ENCODE peak calls at places on chromosomes 7 and 10, in four cellular contexts. One of them, this sample, is unnamed.

GRCh38 chr7:6497994-6498393 is 50.2 kb upstream of the DAGLB start:
- DNase-seq in IMR-90: no peak
- DNase-seq in K562: no peak
- DNase-seq in GM12878: no peak
- DNase-seq in this sample: no peak

GRCh38 chr7:27196287-27196739 is 3.6 kb downstream of the HOXA13 start:
- DNase-seq in IMR-90: peak; percentile 71
- DNase-seq in K562: peak; percentile 77
- DNase-seq in GM12878: peak; percentile 16
- DNase-seq in this sample: peak; percentile 84

GRCh38 chr7:55276896-55277295 is 88.2 kb upstream of the LANCL2 start:
- DNase-seq in IMR-90: no peak
- DNase-seq in K562: no peak
- DNase-seq in GM12878: no peak
- DNase-seq in this sample: no peak

GRCh38 chr7:99024066-99024465 is 119.8 kb downstream of the SMURF1 start:
- DNase-seq in IMR-90: no peak
- DNase-seq in K562: no peak
- DNase-seq in GM12878: no peak
- DNase-seq in this sample: no peak

GRCh38 chr7:93817561-93817960 is 73.0 kb downstream of the TFPI2 start:
- DNase-seq in IMR-90: no peak
- DNase-seq in K562: no peak
- DNase-seq in GM12878: no peak
- DNase-seq in this sample: peak; percentile 8

GRCh38 chr7:32051128-32051527 is 19.1 kb downstream of the PDE1C start:
- DNase-seq in IMR-90: no peak
- DNase-seq in K562: no peak
- DNase-seq in GM12878: no peak
- DNase-seq in this sample: no peak

GRCh38 chr7:124155400-124156022 is 122.6 kb upstream of the TMEM229A start:
- DNase-seq in IMR-90: peak; percentile 44
- DNase-seq in K562: peak; percentile 11
- DNase-seq in GM12878: no peak
- DNase-seq in this sample: peak; percentile 44

GRCh38 chr7:130719550-130719949 is 14.5 kb downstream of the KLF14 start:
- DNase-seq in IMR-90: no peak
- DNase-seq in K562: no peak
- DNase-seq in GM12878: no peak
- DNase-seq in this sample: no peak

GRCh38 chr7:146772581-146772980 is 656.0 kb downstream of the CNTNAP2 start:
- DNase-seq in IMR-90: no peak
- DNase-seq in K562: no peak
- DNase-seq in GM12878: no peak
- DNase-seq in this sample: no peak

GRCh38 chr10:122630526-122630925 is 69.1 kb downstream of the C10orf120 start:
- DNase-seq in IMR-90: no peak
- DNase-seq in K562: no peak
- DNase-seq in GM12878: no peak
- DNase-seq in this sample: no peak

GRCh38 chr7:37287093-37287492 is 161.6 kb downstream of the ELMO1 start:
- DNase-seq in IMR-90: no peak
- DNase-seq in K562: no peak
- DNase-seq in GM12878: no peak
- DNase-seq in this sample: peak; percentile 72

GRCh38 chr10:30141366-30141886 is 82.0 kb upstream of the JCAD start:
- DNase-seq in IMR-90: no peak
- DNase-seq in K562: no peak
- DNase-seq in GM12878: no peak
- DNase-seq in this sample: no peak

GRCh38 chr10:133102415-133103095 is 14.8 kb downstream of the ADGRA1 start:
- DNase-seq in IMR-90: no peak
- DNase-seq in K562: no peak
- DNase-seq in GM12878: no peak
- DNase-seq in this sample: no peak

GRCh38 chr7:149685455-149685854 is 87.9 kb downstream of the ZNF467 start:
- DNase-seq in IMR-90: no peak
- DNase-seq in K562: no peak
- DNase-seq in GM12878: no peak
- DNase-seq in this sample: no peak

GRCh38 chr7:46170792-46171191 is 249.7 kb upstream of the IGFBP3 start:
- DNase-seq in IMR-90: peak; percentile 13
- DNase-seq in K562: no peak
- DNase-seq in GM12878: no peak
- DNase-seq in this sample: no peak

GRCh38 chr7:31603076-31603475 is 83.9 kb upstream of the PPP1R17 start:
- DNase-seq in IMR-90: no peak
- DNase-seq in K562: no peak
- DNase-seq in GM12878: no peak
- DNase-seq in this sample: no peak

GRCh38 chr10:6328708-6329423 is 126.1 kb downstream of the PFKFB3 start:
- DNase-seq in IMR-90: no peak
- DNase-seq in K562: no peak
- DNase-seq in GM12878: no peak
- DNase-seq in this sample: no peak

GRCh38 chr7:51314041-51314440 is 2.6 kb downstream of the COBL start:
- DNase-seq in IMR-90: no peak
- DNase-seq in K562: no peak
- DNase-seq in GM12878: no peak
- DNase-seq in this sample: no peak

GRCh38 chr10:7846591-7846990 is 28.3 kb downstream of the TAF3 start:
- DNase-seq in IMR-90: peak; percentile 16
- DNase-seq in K562: no peak
- DNase-seq in GM12878: no peak
- DNase-seq in this sample: no peak

GRCh38 chr10:122301055-122301810 is 30.1 kb downstream of the BTBD16 start:
- DNase-seq in IMR-90: peak; percentile 38
- DNase-seq in K562: no peak
- DNase-seq in GM12878: no peak
- DNase-seq in this sample: peak; percentile 38

GRCh38 chr10:77889277-77889903 is 37.2 kb downstream of the DLG5 start:
- DNase-seq in IMR-90: no peak
- DNase-seq in K562: peak; percentile 85
- DNase-seq in GM12878: no peak
- DNase-seq in this sample: no peak

GRCh38 chr7:64874114-64874513 is 29.0 kb upstream of the ZNF273 start:
- DNase-seq in IMR-90: no peak
- DNase-seq in K562: no peak
- DNase-seq in GM12878: no peak
- DNase-seq in this sample: no peak

GRCh38 chr10:32846974-32847373 is 111.1 kb downstream of the ITGB1 start:
- DNase-seq in IMR-90: no peak
- DNase-seq in K562: no peak
- DNase-seq in GM12878: no peak
- DNase-seq in this sample: no peak

GRCh38 chr7:130943336-130943901 is 209.4 kb upstream of the KLF14 start:
- DNase-seq in IMR-90: peak; percentile 97
- DNase-seq in K562: peak; percentile 67
- DNase-seq in GM12878: no peak
- DNase-seq in this sample: peak; percentile 75

GRCh38 chr10:62430881-62431280 is 56.7 kb downstream of the ZNF365 start:
- DNase-seq in IMR-90: no peak
- DNase-seq in K562: no peak
- DNase-seq in GM12878: no peak
- DNase-seq in this sample: no peak

GRCh38 chr10:69061305-69062161 is 26.4 kb upstream of the SRGN start:
- DNase-seq in IMR-90: peak; percentile 100
- DNase-seq in K562: peak; percentile 69
- DNase-seq in GM12878: no peak
- DNase-seq in this sample: peak; percentile 96

GRCh38 chr10:124670849-124671248 is 73.3 kb downstream of the FAM53B start:
- DNase-seq in IMR-90: no peak
- DNase-seq in K562: no peak
- DNase-seq in GM12878: no peak
- DNase-seq in this sample: no peak

GRCh38 chr10:909831-910230 is 21.7 kb downstream of the LARP4B start:
- DNase-seq in IMR-90: peak; percentile 60
- DNase-seq in K562: peak; percentile 20
- DNase-seq in GM12878: no peak
- DNase-seq in this sample: no peak

GRCh38 chr7:91603707-91604106 is 276.8 kb downstream of the MTERF1 start:
- DNase-seq in IMR-90: no peak
- DNase-seq in K562: no peak
- DNase-seq in GM12878: no peak
- DNase-seq in this sample: no peak

GRCh38 chr10:27451054-27451453 is 53.0 kb upstream of the RAB18 start:
- DNase-seq in IMR-90: no peak
- DNase-seq in K562: no peak
- DNase-seq in GM12878: no peak
- DNase-seq in this sample: no peak

GRCh38 chr7:128931965-128932861 is 5.5 kb upstream of the IRF5 start:
- DNase-seq in IMR-90: no peak
- DNase-seq in K562: no peak
- DNase-seq in GM12878: no peak
- DNase-seq in this sample: no peak

GRCh38 chr7:128932862-128933821 is 4.6 kb upstream of the IRF5 start:
- DNase-seq in IMR-90: no peak
- DNase-seq in K562: no peak
- DNase-seq in GM12878: peak; percentile 71
- DNase-seq in this sample: no peak

GRCh38 chr7:128936798-128937197 is 929 bp upstream of the IRF5 start:
- DNase-seq in IMR-90: no peak
- DNase-seq in K562: no peak
- DNase-seq in GM12878: no peak
- DNase-seq in this sample: no peak

GRCh38 chr7:128937271-128937646 is 468 bp upstream of the IRF5 start:
- DNase-seq in IMR-90: no peak
- DNase-seq in K562: no peak
- DNase-seq in GM12878: no peak
- DNase-seq in this sample: no peak

DNA sequence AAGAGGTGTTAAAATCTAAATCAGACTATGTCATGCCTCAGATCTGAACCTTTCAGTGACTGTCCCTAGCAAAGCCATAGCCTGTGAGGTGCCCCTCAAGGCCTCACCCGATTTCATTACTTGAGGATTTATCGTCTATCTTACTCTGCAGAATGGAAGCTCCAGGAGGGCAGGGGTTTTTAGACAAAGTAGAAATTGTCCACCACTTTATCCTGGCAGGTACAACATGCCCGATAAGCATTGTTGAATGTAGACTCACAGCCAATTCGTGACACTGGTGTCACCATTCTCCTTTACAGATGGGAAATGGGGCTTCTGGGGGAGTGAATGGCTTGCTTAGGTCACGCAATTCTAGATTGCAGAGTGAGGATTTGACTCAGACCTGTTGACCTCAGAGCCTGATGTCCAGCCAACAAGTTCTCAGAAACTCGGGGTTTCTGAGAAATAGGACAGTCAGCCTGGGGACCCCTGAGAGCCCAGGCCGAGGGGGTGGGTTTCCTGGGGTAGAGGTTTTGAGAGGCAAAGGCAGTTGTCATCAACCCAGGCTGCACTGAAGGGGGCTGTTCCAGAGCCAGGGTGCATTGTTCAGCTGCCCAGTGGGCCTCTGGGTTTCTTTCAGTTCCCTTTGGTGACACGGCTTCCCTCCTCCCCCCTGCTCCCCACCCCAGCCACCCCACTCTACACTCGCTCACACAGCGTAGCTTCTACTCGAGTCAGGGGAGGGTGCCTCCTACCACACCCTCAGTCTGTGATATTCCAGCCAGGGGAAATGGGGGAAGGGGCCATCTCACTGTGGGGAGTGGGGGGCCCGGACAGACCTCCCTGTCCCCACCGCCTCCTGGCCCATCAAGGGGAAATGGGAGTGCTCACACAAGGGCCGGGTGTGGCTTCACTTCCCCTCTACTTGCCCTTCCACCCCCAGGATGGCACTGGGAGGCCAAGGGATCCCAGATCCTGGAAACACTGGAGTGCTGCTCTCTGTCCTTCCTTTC is 3.1 kb upstream of the IRF5 start:
- DNase-seq in IMR-90: no peak
- DNase-seq in K562: no peak
- DNase-seq in GM12878: peak; percentile 66
- DNase-seq in this sample: no peak
- TF ChIP-seq POLR2A in IMR-90: no peak
- TF ChIP-seq POLR2A in K562: no peak
- TF ChIP-seq POLR2A in GM12878: peak; percentile 77
- TF ChIP-seq POLR2A in this sample: no peak

GRCh38 chr7:151865070-151865670 is 11.7 kb downstream of the PRKAG2 start:
- DNase-seq in IMR-90: no peak
- DNase-seq in K562: no peak
- DNase-seq in GM12878: no peak
- DNase-seq in this sample: no peak

GRCh38 chr7:151864561-151864960 is 12.4 kb downstream of the PRKAG2 start:
- DNase-seq in IMR-90: no peak
- DNase-seq in K562: no peak
- DNase-seq in GM12878: no peak
- DNase-seq in this sample: no peak

GRCh38 chr7:151864081-151864480 is 12.8 kb downstream of the PRKAG2 start:
- DNase-seq in IMR-90: no peak
- DNase-seq in K562: no peak
- DNase-seq in GM12878: no peak
- DNase-seq in this sample: no peak

GRCh38 chr7:151862606-151863381 is 14.1 kb downstream of the PRKAG2 start:
- DNase-seq in IMR-90: no peak
- DNase-seq in K562: no peak
- DNase-seq in GM12878: no peak
- DNase-seq in this sample: no peak

DNA sequence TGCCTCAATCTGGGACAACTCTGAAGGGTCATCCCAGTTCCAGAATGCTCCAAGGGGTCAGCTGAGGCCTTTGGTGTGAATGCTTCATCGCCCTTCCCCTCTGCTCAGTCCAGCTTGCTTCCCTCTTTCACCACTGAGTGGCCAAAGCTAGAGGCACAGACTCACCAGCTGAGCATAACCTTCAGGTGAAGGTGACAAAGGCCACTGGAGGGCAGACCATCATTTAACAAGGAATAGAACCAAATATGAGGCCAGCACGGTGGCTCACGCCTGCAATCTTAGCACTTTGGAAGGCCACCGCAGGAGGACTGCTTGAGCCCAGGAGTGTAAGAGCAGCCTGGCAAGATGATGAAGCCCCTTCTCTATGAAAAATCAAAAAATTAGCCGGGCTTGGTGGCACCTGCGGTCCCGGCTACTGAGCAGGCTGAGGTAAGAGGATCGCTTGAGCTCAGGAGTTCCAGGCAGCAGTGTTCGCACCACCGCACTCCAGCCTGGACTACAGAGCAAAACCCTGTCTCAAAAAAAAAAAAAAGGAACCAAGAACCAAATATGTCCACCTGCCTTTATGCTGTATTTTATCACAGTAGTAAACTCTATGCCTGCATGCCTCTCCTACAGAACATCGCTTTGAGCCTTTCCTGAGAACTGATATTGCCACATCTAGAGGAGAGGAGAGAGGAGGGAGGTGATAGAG is 13.4 kb downstream of the PRKAG2 start:
- DNase-seq in IMR-90: no peak
- DNase-seq in K562: peak; percentile 32
- DNase-seq in GM12878: no peak
- DNase-seq in this sample: no peak
- TF ChIP-seq FOS in IMR-90: no peak
- TF ChIP-seq FOS in K562: no peak
- TF ChIP-seq FOS in GM12878: no peak
- TF ChIP-seq FOS in this sample: no peak

GRCh38 chr10:131532291-131532690 is 220.8 kb upstream of the TCERG1L start:
- DNase-seq in IMR-90: no peak
- DNase-seq in K562: no peak
- DNase-seq in GM12878: no peak
- DNase-seq in this sample: no peak
- TF ChIP-seq POLR2A in IMR-90: no peak
- TF ChIP-seq POLR2A in K562: no peak
- TF ChIP-seq POLR2A in GM12878: no peak
- TF ChIP-seq POLR2A in this sample: no peak

GRCh38 chr7:133582766-133583523 is 330.1 kb downstream of the EXOC4 start:
- DNase-seq in IMR-90: peak; percentile 91
- DNase-seq in K562: no peak
- DNase-seq in GM12878: no peak
- DNase-seq in this sample: peak; percentile 80
- TF ChIP-seq FOS in IMR-90: peak; percentile 40
- TF ChIP-seq FOS in K562: no peak
- TF ChIP-seq FOS in GM12878: no peak
- TF ChIP-seq FOS in this sample: no peak

This sample was measured in endothelial cell of umbilical vein.